ENCODE peak calls at places on chromosomes 6 and 20, in four cellular contexts. L is A549, C is brain microvascular endothelial cell, Y is breast epithelium. E is an unnamed sample.

GRCh38 chr6:161319231-161319630 is 45.4 kb upstream of the AGPAT4 start:
- DNase-seq in L (no peak), Y (no peak), C (no peak), E (no peak)

GRCh38 chr6:130198483-130199035 is 24.2 kb downstream of the SAMD3 start:
- DNase-seq in Y (no peak), L (no peak), C (no peak), E (no peak)

GRCh38 chr20:49916146-49917002 is 1.0 kb upstream of the SPATA2 start:
- DNase-seq in Y (no peak), C (no peak), L (peak), E (no peak)

GRCh38 chr6:87078983-87079616 is 15.8 kb downstream of the CGA start:
- DNase-seq in C (peak), L (peak), Y (no peak), E (peak)

GRCh38 chr20:50146732-50147662 is 6.5 kb downstream of the PEDS1 start:
- DNase-seq in C (no peak), Y (no peak), L (no peak), E (peak)

GRCh38 chr6:89079611-89080213 is 839 bp upstream of the PNRC1 start:
- DNase-seq in Y (no peak), C (peak), L (no peak), E (peak)

GRCh38 chr6:28807682-28808280 is 116.0 kb downstream of the TRIM27 start:
- DNase-seq in Y (no peak), L (peak), C (peak), E (peak)

GRCh38 chr6:5152417-5152816 is 67.3 kb downstream of the PPP1R3G start:
- DNase-seq in L (no peak), C (no peak), Y (no peak), E (no peak)

GRCh38 chr6:115733426-115733825 is 327.3 kb downstream of the FRK start:
- DNase-seq in L (no peak), C (no peak), Y (no peak), E (no peak)

GRCh38 chr6:22794844-22795243 is 225.5 kb downstream of the HDGFL1 start:
- DNase-seq in L (no peak), Y (no peak), C (no peak), E (no peak)

GRCh38 chr6:167211870-167212715 is 54.3 kb upstream of the GPR31 start:
- DNase-seq in L (no peak), C (no peak), Y (no peak), E (no peak)

GRCh38 chr6:150710236-150710635 is 110.6 kb downstream of the PLEKHG1 start:
- DNase-seq in L (no peak), Y (no peak), C (no peak), E (no peak)

GRCh38 chr6:12844284-12845223 is 128.0 kb downstream of the PHACTR1 start:
- DNase-seq in Y (no peak), L (peak), C (peak), E (no peak)

GRCh38 chr6:11143394-11144371 is 32.2 kb upstream of the ERVFRD-1 start:
- DNase-seq in L (peak), Y (no peak), C (peak), E (peak)

GRCh38 chr6:153553627-153554026 is 422.5 kb upstream of the RGS17 start:
- DNase-seq in L (peak), Y (no peak), C (peak), E (no peak)

DNA sequence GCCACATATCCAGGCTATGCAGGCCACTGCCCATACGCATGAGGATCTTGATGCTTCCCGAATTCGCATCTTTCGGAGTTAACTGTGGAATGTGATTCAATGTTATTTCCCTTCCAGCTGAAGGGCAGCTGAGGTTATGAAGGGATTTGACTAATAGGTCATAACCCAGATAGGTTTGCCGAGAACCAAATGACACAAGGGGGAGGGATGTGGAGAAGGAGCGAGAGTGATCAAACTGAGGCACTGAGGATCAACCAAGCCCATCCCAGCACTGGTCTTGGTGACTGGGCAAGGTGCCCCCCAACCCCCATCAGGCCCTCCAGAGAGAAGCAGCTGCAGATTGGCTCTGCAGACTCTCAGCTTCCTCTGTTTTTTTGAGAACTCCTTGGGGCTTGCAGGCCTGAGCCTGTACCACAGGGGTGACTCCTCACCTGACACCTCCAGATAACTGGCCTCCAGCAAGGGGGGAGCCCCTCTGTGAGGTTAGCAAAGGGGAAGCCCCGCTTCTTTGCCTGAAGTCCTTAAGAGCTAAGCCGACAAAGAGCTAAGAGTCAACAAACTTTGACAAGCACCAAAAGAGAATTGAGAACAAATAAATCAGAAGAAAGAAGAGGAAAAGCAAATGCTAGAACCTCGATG is 185.9 kb downstream of the PDE7B start:
- DNase-seq in L (no peak), Y (no peak), C (no peak), E (no peak)
- H3K27ac ChIP-seq in L (peak), Y (peak), C (peak), E (no peak)

GRCh38 chr6:7215798-7216231 is 97.2 kb downstream of the SSR1 start:
- DNase-seq in Y (no peak), L (no peak), C (no peak), E (peak)
- H3K27ac ChIP-seq in Y (peak), L (no peak), C (no peak), E (no peak)

GRCh38 chr20:35437599-35437998 is 429 bp downstream of the GDF5 start:
- DNase-seq in Y (no peak), C (no peak), L (no peak), E (no peak)
- H3K27ac ChIP-seq in Y (peak), C (no peak), L (no peak), E (no peak)

DNA sequence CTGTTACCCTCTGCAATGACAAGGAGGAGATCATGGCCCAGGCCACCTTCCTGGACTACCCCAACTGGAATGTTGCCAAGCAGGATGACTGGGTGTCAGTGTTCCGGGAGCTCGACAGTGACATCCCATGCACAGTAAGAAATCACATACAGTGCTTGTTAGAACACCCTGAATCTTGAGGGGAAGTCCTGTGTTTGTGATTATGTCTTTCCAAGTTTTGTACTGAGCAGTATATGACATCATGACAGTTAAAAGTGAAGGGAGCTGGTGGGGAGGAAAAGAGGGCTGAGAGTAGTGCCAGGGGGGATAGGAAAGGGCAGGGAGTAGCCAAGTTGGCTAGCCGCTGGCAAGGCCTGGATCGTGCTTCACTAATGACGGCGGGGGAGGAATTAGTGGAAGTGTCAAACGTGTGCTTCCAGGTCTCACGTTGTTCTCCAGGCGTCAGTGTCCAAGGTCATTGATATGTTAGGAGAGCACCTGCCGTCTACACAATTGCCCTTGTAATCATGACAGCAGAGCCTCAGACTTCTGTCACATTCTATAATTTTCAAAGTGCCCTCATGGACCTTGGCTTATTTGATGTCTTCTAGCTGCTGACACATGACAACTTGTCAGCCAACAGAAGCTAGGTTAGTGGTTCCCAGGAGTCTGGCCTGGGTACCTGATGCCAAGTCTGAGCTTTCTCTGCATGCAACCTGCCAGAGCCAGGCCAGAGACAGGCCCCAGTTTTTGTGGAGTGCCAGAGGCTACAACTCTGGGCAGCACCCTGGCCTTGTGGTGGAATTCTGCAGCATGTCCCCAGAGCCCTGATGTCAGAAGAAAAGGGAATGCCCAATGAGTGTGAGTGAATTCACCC is 18.8 kb downstream of the CFAP61 start:
- DNase-seq in L (no peak), C (no peak), Y (no peak), E (no peak)
- H3K27ac ChIP-seq in L (no peak), C (no peak), Y (no peak), E (no peak)